ENCODE peak calls at places on chromosomes 1 and 21, in nine cellular contexts. B, Z, K, N, W, M, C, E and V are unnamed samples.
A peak's percentile ranks its signal among the peaks of the same experiment; 100 is the strongest.

GRCh38 chr1:10025354-10025753 is 7.4 kb upstream of the UBE4B start:
- DNase-seq in B (no peak), Z (no peak), K (no peak), N (no peak), W (no peak), M (no peak), C (no peak), E (no peak), V (no peak)

GRCh38 chr1:200062143-200062542 is 34.6 kb downstream of the NR5A2 start:
- DNase-seq in B (no peak), Z (no peak), K (no peak), N (no peak), W (no peak), M (no peak), C (no peak), E (no peak), V (no peak)

GRCh38 chr1:17348593-17349234 is 23.3 kb upstream of the PADI6 start:
- DNase-seq in B (no peak), Z (no peak), K (no peak), N (no peak), W (peak; percentile 61), M (no peak), C (no peak), E (no peak), V (no peak)

GRCh38 chr1:76919123-76919522 is 51.8 kb downstream of the ST6GALNAC5 start:
- DNase-seq in B (no peak), Z (no peak), K (no peak), N (no peak), W (no peak), M (no peak), C (no peak), E (no peak), V (no peak)

GRCh38 chr1:35810096-35810860 is 2.5 kb downstream of the AGO4 start:
- DNase-seq in B (no peak), Z (no peak), K (no peak), N (no peak), W (no peak), M (no peak), C (no peak), E (no peak), V (peak; percentile 37)

GRCh38 chr1:202315576-202316168 is 26.1 kb downstream of the UBE2T start:
- DNase-seq in B (peak; percentile 51), Z (peak; percentile 81), K (no peak), N (peak; percentile 63), W (peak; percentile 60), M (peak; percentile 59), C (peak; percentile 83), E (peak; percentile 90), V (peak; percentile 76)

GRCh38 chr1:156392427-156392826 is 23.4 kb downstream of the RHBG start:
- DNase-seq in B (no peak), Z (no peak), K (no peak), N (no peak), W (no peak), M (no peak), C (no peak), E (no peak), V (no peak)

GRCh38 chr1:53131590-53131938 is 10.9 kb downstream of the SLC1A7 start:
- DNase-seq in B (no peak), Z (no peak), K (no peak), N (no peak), W (no peak), M (no peak), C (peak; percentile 4), E (peak; percentile 17), V (no peak)

GRCh38 chr1:76494807-76495206 is 372.5 kb upstream of the ST6GALNAC5 start:
- DNase-seq in B (no peak), Z (no peak), K (no peak), N (no peak), W (no peak), M (no peak), C (no peak), E (no peak), V (no peak)

GRCh38 chr1:46039571-46040052 is 92.8 kb downstream of the PIK3R3 start:
- DNase-seq in B (no peak), Z (no peak), K (no peak), N (no peak), W (no peak), M (no peak), C (no peak), E (no peak), V (no peak)

GRCh38 chr1:50603274-50604271 is 180.3 kb upstream of the DMRTA2 start:
- DNase-seq in B (no peak), Z (no peak), K (no peak), N (no peak), W (no peak), M (no peak), C (no peak), E (no peak), V (no peak)

GRCh38 chr21:33384851-33385331 is 18.3 kb upstream of the IFNGR2 start:
- DNase-seq in B (no peak), Z (no peak), K (no peak), N (no peak), W (no peak), M (no peak), C (peak; percentile 54), E (no peak), V (no peak)

GRCh38 chr1:70084314-70084915 is 121.0 kb downstream of the LRRC40 start:
- DNase-seq in B (no peak), Z (no peak), K (no peak), N (no peak), W (no peak), M (no peak), C (no peak), E (no peak), V (no peak)

GRCh38 chr1:51729156-51729823 is 112.4 kb downstream of the OSBPL9 start:
- DNase-seq in B (peak; percentile 43), Z (peak; percentile 100), K (peak; percentile 72), N (peak; percentile 71), W (peak; percentile 92), M (peak; percentile 62), C (peak; percentile 88), E (peak; percentile 98), V (peak; percentile 97)
- TF ChIP-seq POLR2A in B (no peak), Z (peak; percentile 94), K (peak; percentile 67), N (no peak), W (peak; percentile 88), M (no peak), C (no peak), E (no peak), V (peak; percentile 50)

DNA sequence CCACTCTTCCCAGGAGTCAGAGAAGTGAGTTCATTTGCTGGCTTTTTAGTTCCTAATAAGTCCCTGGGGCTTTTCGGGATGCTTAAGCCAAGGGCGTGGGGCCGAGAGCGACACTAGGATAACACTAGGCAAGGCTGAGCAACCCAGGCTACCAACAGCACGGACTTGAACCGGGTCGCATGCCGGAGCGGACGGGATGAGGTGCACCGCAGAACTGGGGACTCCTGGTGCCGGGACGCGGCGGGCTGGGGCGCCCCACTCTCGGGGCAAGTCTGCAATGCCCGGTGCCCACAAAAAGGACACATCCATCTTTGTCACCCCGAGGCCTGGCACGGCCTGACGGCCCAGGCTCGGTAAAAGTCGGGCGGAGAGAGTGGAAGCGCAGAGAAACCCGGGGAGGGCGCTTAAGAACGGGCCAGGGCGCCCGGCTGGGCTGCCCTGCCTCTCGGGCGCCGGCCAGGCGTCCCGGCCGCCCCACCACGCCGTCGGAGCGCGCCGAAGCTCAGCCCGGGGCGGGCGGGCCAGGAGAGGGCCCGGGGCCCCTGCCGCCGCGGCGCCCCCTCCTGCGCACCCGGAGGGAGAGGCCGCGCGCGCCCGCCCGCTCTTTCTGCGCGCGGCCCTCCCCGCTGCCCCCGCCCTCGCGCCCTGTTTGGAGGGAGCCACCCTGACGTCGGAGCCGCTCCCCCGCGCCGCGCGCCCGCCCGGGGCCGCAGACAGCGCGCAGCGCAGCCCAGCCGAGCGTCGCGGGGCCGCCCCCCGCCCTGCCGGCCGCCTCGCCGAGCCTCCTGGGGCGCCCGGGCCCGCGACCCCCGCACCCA is at the start of gene NBL1:
- DNase-seq in B (peak; percentile 57), Z (peak; percentile 74), K (no peak), N (peak; percentile 88), W (peak; percentile 62), M (no peak), C (peak; percentile 90), E (no peak), V (peak; percentile 48)
- TF ChIP-seq POLR2A in B (peak; percentile 62), Z (no peak), K (peak; percentile 50), N (peak; percentile 51), W (no peak), M (peak; percentile 34), C (peak; percentile 78), E (no peak), V (peak; percentile 29)

GRCh38 chr1:1890506-1891348 is at the start of gene GNB1:
- DNase-seq in B (peak; percentile 74), Z (peak; percentile 96), K (no peak), N (peak; percentile 86), W (peak; percentile 98), M (peak; percentile 80), C (peak; percentile 95), E (peak; percentile 97), V (peak; percentile 96)

GRCh38 chr1:1889847-1890505 is 911 bp downstream of the GNB1 start:
- DNase-seq in B (no peak), Z (peak; percentile 74), K (no peak), N (no peak), W (peak; percentile 62), M (no peak), C (peak; percentile 76), E (peak; percentile 95), V (peak; percentile 76)

GRCh38 chr1:1892079-1892762 is 1.3 kb upstream of the GNB1 start:
- DNase-seq in B (no peak), Z (no peak), K (no peak), N (no peak), W (no peak), M (no peak), C (no peak), E (peak; percentile 82), V (no peak)

GRCh38 chr1:1892763-1893120 is 1.9 kb upstream of the GNB1 start:
- DNase-seq in B (no peak), Z (no peak), K (no peak), N (no peak), W (no peak), M (no peak), C (no peak), E (peak; percentile 80), V (no peak)

DNA sequence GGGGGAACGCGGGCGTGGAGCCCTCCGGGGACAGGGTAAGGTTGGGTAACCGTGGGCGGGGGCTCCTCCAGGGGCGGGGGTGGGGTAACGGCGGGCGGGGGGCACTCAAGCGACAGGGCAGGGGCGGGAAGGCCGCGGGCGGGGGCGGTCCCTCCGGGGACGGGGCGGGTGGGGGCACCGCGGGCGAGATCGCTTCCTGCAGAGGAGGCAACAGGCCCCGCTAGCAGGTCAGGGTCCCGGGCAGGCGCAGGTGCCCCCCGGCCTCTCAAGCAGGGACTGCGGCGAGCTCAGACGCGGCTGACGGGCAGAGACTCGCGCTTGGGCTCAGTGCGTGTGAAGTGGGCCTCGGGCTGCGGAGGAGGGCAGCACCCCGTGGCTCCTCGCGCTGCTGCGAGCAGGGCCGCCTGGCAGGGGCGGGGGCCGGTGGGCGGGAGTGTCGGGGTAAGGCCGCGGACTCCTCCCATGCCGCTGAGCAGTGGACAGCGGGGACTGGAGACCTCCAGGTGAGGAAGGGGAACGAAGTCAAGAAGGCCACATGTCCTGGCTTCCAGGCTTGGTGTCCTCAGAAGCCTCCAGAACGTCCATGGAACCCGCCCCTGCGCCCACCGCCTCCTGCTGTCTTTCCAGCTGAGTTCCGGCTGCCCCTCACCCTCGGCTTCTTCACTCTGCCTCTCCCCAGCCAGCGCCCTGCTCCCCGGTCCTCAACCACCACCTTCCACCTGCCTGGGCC is 627 bp upstream of the GNB1 start:
- DNase-seq in B (no peak), Z (peak; percentile 98), K (no peak), N (peak; percentile 78), W (peak; percentile 91), M (peak; percentile 40), C (peak; percentile 94), E (peak; percentile 97), V (peak; percentile 85)
- TF ChIP-seq POLR2A in B (no peak), Z (peak; percentile 83), K (no peak), N (peak; percentile 5), W (no peak), M (no peak), C (no peak), E (no peak), V (peak; percentile 1)

GRCh38 chr1:32345289-32345827 is 9.3 kb upstream of the MARCKSL1 start:
- DNase-seq in B (no peak), Z (peak; percentile 80), K (no peak), N (peak; percentile 83), W (no peak), M (no peak), C (no peak), E (peak; percentile 83), V (peak; percentile 20)
- TF ChIP-seq POLR2A in B (no peak), Z (no peak), K (no peak), N (no peak), W (no peak), M (no peak), C (no peak), E (no peak), V (no peak)